ENCODE peak calls at places on chromosomes 11 and 22, in eight cellular contexts. F is ELR; J is left lung; L is activated CD4-positive, alpha-beta T cell treated with anti-CD3 and anti-CD28 coated beads, Interleukin-2, amount 50 U/mL, for 1 hour; Z is stimulated activated CD8-positive, alpha-beta memory T cell treated with anti-CD3 and anti-CD28 coated beads, Interleukin-15, amount 100 ng/mL, for 24 hours; D is kidney glomerular epithelial cell; W is NCI-H510A treated with DMSO at 0.1 percent for 48 hours; V is AML-193. U is an unnamed sample.

GRCh38 chr22:20245577-20246367 is 22.3 kb downstream of the RTN4R start:
- DNase-seq in V (no peak), L (no peak), D (no peak), W (no peak), F (no peak), Z (no peak), J (no peak), U (no peak)

GRCh38 chr11:59754494-59754858 is 700 bp upstream of the STX3 start:
- DNase-seq in D (no peak), V (no peak), F (peak), W (peak), L (no peak), Z (peak), J (peak), U (no peak)

GRCh38 chr11:94539420-94539819 is 4.3 kb upstream of the FUT4 start:
- DNase-seq in J (no peak), D (no peak), V (no peak), L (no peak), Z (no peak), F (no peak), W (no peak), U (no peak)

GRCh38 chr22:33038131-33038772 is 19.9 kb downstream of the SYN3 start:
- DNase-seq in L (no peak), W (no peak), F (no peak), D (no peak), V (no peak), J (no peak), Z (no peak), U (peak)

GRCh38 chr11:36292311-36292722 is 3.1 kb upstream of the COMMD9 start:
- DNase-seq in W (peak), Z (no peak), J (no peak), D (peak), V (peak), L (no peak), F (peak), U (peak)

GRCh38 chr11:108973402-108974119 is 308.7 kb downstream of the DDX10 start:
- DNase-seq in F (peak), L (no peak), J (no peak), Z (no peak), W (no peak), V (no peak), D (peak), U (no peak)

GRCh38 chr11:353315-353857 is 15.9 kb upstream of the B4GALNT4 start:
- DNase-seq in J (peak), D (no peak), F (peak), V (no peak), L (no peak), Z (no peak), W (no peak), U (peak)

GRCh38 chr22:24337894-24338645 is 67.4 kb downstream of the SPECC1L start:
- DNase-seq in J (no peak), W (no peak), D (no peak), Z (no peak), V (no peak), F (no peak), L (no peak), U (no peak)

GRCh38 chr11:118918128-118918685 is 7.5 kb downstream of the BCL9L start:
- DNase-seq in F (peak), Z (no peak), W (peak), D (peak), L (peak), V (no peak), J (peak), U (peak)

GRCh38 chr11:17921620-17922473 is 91.0 kb downstream of the SERGEF start:
- DNase-seq in V (peak), L (no peak), F (no peak), D (no peak), Z (no peak), W (peak), J (no peak), U (peak)

GRCh38 chr11:67652965-67653845 is 2.7 kb upstream of the ACY3 start:
- DNase-seq in J (peak), D (no peak), L (no peak), Z (no peak), V (no peak), F (no peak), W (no peak), U (no peak)